ENCODE peak calls at places on chromosomes 4 and X, in five cellular contexts. T is T-helper 9 cell, Z is ELR, O is NCI-H446, P is left colon. U is an unnamed sample.

GRCh38 chrX:12988797-12989196 is 13.9 kb downstream of the TMSB4X start:
- DNase-seq in O (no peak), P (no peak), T (no peak), Z (peak; percentile 75), U (no peak)

GRCh38 chr4:112145326-112145819 is at the start of gene FAM241A:
- DNase-seq in Z (peak; percentile 82), T (peak; percentile 89), P (peak; percentile 87), O (peak; percentile 88), U (peak; percentile 15)

GRCh38 chr4:5912614-5913019 is 19.7 kb upstream of the CRMP1 start:
- DNase-seq in P (no peak), O (peak; percentile 79), T (no peak), Z (no peak), U (peak; percentile 59)

GRCh38 chr4:77264826-77265225 is 107.8 kb downstream of the CCNG2 start:
- DNase-seq in Z (peak; percentile 46), P (no peak), O (no peak), T (no peak), U (no peak)

GRCh38 chr4:104897297-104897645 is 249.4 kb upstream of the TET2 start:
- DNase-seq in O (no peak), T (no peak), P (no peak), Z (no peak), U (no peak)

GRCh38 chr4:188053302-188053701 is 56.1 kb downstream of the TRIML2 start:
- DNase-seq in T (no peak), O (no peak), P (no peak), Z (no peak), U (no peak)

GRCh38 chr4:75995727-75996126 is 5.0 kb upstream of the SDAD1 start:
- DNase-seq in Z (peak; percentile 75), O (peak; percentile 60), T (no peak), P (no peak), U (peak; percentile 5)

GRCh38 chr4:157999723-158000122 is 173.1 kb downstream of the GASK1B start:
- DNase-seq in T (no peak), Z (no peak), P (no peak), O (no peak), U (no peak)

GRCh38 chr4:40264497-40264896 is 67.7 kb downstream of the RHOH start:
- DNase-seq in O (no peak), Z (peak; percentile 52), T (no peak), P (no peak), U (no peak)

GRCh38 chrX:46683023-46683422 is 75.9 kb downstream of the SLC9A7 start:
- DNase-seq in O (no peak), T (no peak), P (no peak), Z (peak; percentile 24), U (no peak)

GRCh38 chrX:125782184-125782583 is 383.9 kb downstream of the DCAF12L2 start:
- DNase-seq in O (no peak), T (no peak), Z (no peak), P (no peak), U (no peak)

GRCh38 chrX:18640686-18641085 is 31.2 kb downstream of the RS1 start:
- DNase-seq in Z (no peak), O (peak; percentile 6), P (no peak), T (no peak), U (no peak)

GRCh38 chr4:144178414-144178813 is 37.9 kb upstream of the GYPA start:
- DNase-seq in P (no peak), O (no peak), Z (no peak), T (no peak), U (no peak)

GRCh38 chrX:97895751-97896150 is 1012.0 kb downstream of the RPA4 start:
- DNase-seq in O (no peak), P (no peak), T (no peak), Z (peak; percentile 3), U (no peak)

GRCh38 chrX:8988456-8988855 is 45.5 kb downstream of the FAM9B start:
- DNase-seq in Z (peak; percentile 11), P (peak; percentile 6), O (no peak), T (no peak), U (no peak)

GRCh38 chr4:160537681-160538080 is 1434.8 kb downstream of the RAPGEF2 start:
- DNase-seq in T (no peak), O (no peak), P (no peak), Z (no peak), U (no peak)

GRCh38 chr4:32858971-32859370 is 2138.8 kb downstream of the PCDH7 start:
- DNase-seq in P (no peak), O (no peak), T (no peak), Z (peak; percentile 74), U (no peak)

GRCh38 chr4:142534994-142535393 is 311.1 kb downstream of the INPP4B start:
- DNase-seq in T (no peak), P (no peak), O (no peak), Z (peak; percentile 76), U (no peak)

GRCh38 chr4:22670953-22671352 is 21.8 kb upstream of the GBA3 start:
- DNase-seq in O (no peak), P (no peak), Z (peak; percentile 19), T (no peak), U (no peak)

GRCh38 chrX:93120805-93121204 is 552.6 kb downstream of the NAP1L3 start:
- DNase-seq in O (no peak), Z (no peak), T (no peak), P (no peak), U (no peak)

GRCh38 chr4:23297327-23297726 is 592.5 kb downstream of the PPARGC1A start:
- DNase-seq in O (no peak), P (no peak), Z (no peak), T (no peak), U (no peak)

GRCh38 chr4:71769434-71769833 is 14.4 kb downstream of the GC start:
- DNase-seq in Z (peak; percentile 34), T (no peak), P (no peak), O (no peak), U (no peak)

GRCh38 chrX:111145878-111146277 is 49.9 kb downstream of the PAK3 start:
- DNase-seq in T (no peak), Z (no peak), O (no peak), P (no peak), U (no peak)

GRCh38 chrX:105700316-105700715 is 122.0 kb upstream of the NRK start:
- DNase-seq in Z (no peak), O (no peak), P (no peak), T (no peak), U (no peak)

GRCh38 chr4:4574792-4575191 is 32.9 kb upstream of the STX18 start:
- DNase-seq in P (peak; percentile 74), T (peak; percentile 16), Z (peak; percentile 64), O (no peak), U (no peak)

GRCh38 chr4:113962719-113963274 is 16.6 kb downstream of the ARSJ start:
- DNase-seq in Z (no peak), T (no peak), O (no peak), P (no peak), U (no peak)

GRCh38 chr4:99447079-99447478 is 11.9 kb upstream of the ADH7 start:
- DNase-seq in T (no peak), P (no peak), O (no peak), Z (peak; percentile 27), U (no peak)

GRCh38 chrX:20529301-20529700 is 262.6 kb upstream of the RPS6KA3 start:
- DNase-seq in T (no peak), P (no peak), Z (no peak), O (no peak), U (no peak)

GRCh38 chr4:45954280-45954679 is 169.6 kb downstream of the GABRG1 start:
- DNase-seq in Z (no peak), P (no peak), O (no peak), T (no peak), U (no peak)

GRCh38 chr4:87967193-87967592 is 8.3 kb upstream of the SPP1 start:
- DNase-seq in O (no peak), P (no peak), T (no peak), Z (no peak), U (peak; percentile 21)

GRCh38 chr4:78200004-78200403 is 142.9 kb downstream of the FRAS1 start:
- DNase-seq in P (no peak), T (no peak), Z (no peak), O (no peak), U (no peak)

U was measured in DMS 273 treated with DMSO at 0.1 percent for 48 hours.